ENCODE peak calls at places on chromosomes 16 and 17, in six cellular contexts. A is Kasumi-1, Y is amniotic epithelial cell, G is breast epithelium, B is MM.1S, P is amniotic stem cell. F is an unnamed sample.

GRCh38 chr17:81557276-81558114 is 5.3 kb upstream of the FAAP100 start:
- DNase-seq in P (no peak), Y (no peak), A (no peak), B (no peak), G (no peak), F (no peak)

GRCh38 chr17:59152925-59153324 is 2.1 kb downstream of the SKA2 start:
- DNase-seq in Y (no peak), G (no peak), A (no peak), B (no peak), P (no peak), F (no peak)

GRCh38 chr17:5832886-5833285 is 237.3 kb upstream of the WSCD1 start:
- DNase-seq in P (no peak), G (no peak), A (no peak), Y (peak), B (no peak), F (no peak)

GRCh38 chr17:57490446-57490845 is 234.1 kb downstream of the MSI2 start:
- DNase-seq in A (no peak), B (no peak), P (no peak), G (no peak), Y (no peak), F (no peak)

GRCh38 chr17:65371702-65372101 is 189.7 kb downstream of the AXIN2 start:
- DNase-seq in P (no peak), G (no peak), B (no peak), A (no peak), Y (no peak), F (no peak)

GRCh38 chr16:19853973-19854876 is 30.4 kb downstream of the GPRC5B start:
- DNase-seq in B (no peak), P (no peak), Y (no peak), G (no peak), A (no peak), F (no peak)

GRCh38 chr17:40297511-40297910 is 9.8 kb downstream of the CDC6 start:
- DNase-seq in A (no peak), B (no peak), Y (no peak), G (no peak), P (no peak), F (no peak)

GRCh38 chr17:40530988-40531971 is 29.9 kb upstream of the TNS4 start:
- DNase-seq in G (peak), P (no peak), Y (no peak), A (no peak), B (peak), F (no peak)